ENCODE peak calls at places on chromosomes 13 and 19, in five cellular contexts. Y is CD8-positive, alpha-beta memory T cell; B is heart left ventricle; F is body of pancreas; C is psoas muscle. J is an unnamed sample.

GRCh38 chr19:37867831-37868230 is 38.6 kb downstream of the WDR87 start:
- DNase-seq in B (no peak), F (no peak), C (no peak), Y (no peak), J (no peak)

GRCh38 chr19:2578391-2578826 is 102.5 kb downstream of the GADD45B start:
- DNase-seq in F (no peak), C (peak), B (no peak), Y (no peak), J (peak)

GRCh38 chr13:70994204-70994603 is 872.8 kb downstream of the DACH1 start:
- DNase-seq in C (no peak), F (no peak), Y (no peak), B (no peak), J (no peak)

GRCh38 chr13:28485551-28485950 is 9.4 kb downstream of the FLT1 start:
- DNase-seq in B (no peak), C (no peak), Y (no peak), F (no peak), J (no peak)

GRCh38 chr13:24185591-24186232 is 25.2 kb downstream of the SPATA13 start:
- DNase-seq in F (no peak), C (no peak), B (no peak), Y (no peak), J (no peak)

GRCh38 chr19:17337675-17338439 is 504 bp downstream of the GTPBP3 start:
- DNase-seq in F (no peak), C (no peak), B (no peak), Y (no peak), J (peak)

GRCh38 chr13:104466016-104466415 is 1399.8 kb upstream of the SLC10A2 start:
- DNase-seq in C (no peak), B (no peak), F (no peak), Y (no peak), J (no peak)

GRCh38 chr19:2337329-2337707 is 8.8 kb downstream of the SPPL2B start:
- DNase-seq in Y (no peak), F (peak), C (peak), B (no peak), J (no peak)

GRCh38 chr19:38373907-38374331 is 452 bp upstream of the PSMD8 start:
- DNase-seq in Y (no peak), B (no peak), C (no peak), F (no peak), J (no peak)

GRCh38 chr19:13729859-13730258 is 34.5 kb upstream of the MRI1 start:
- DNase-seq in Y (no peak), F (no peak), C (no peak), B (no peak), J (no peak)

GRCh38 chr13:97976551-97977375 is 23.3 kb downstream of the IPO5 start:
- DNase-seq in Y (no peak), F (peak), B (peak), C (peak), J (peak)

GRCh38 chr13:20188649-20189553 is 3.8 kb downstream of the GJB2 start:
- DNase-seq in C (no peak), F (no peak), B (no peak), Y (no peak), J (peak)

GRCh38 chr13:22040810-22041364 is 370.0 kb downstream of the FGF9 start:
- DNase-seq in B (no peak), C (no peak), Y (peak), F (peak), J (no peak)

GRCh38 chr13:101144808-101145419 is 271.4 kb downstream of the NALCN start:
- DNase-seq in Y (peak), C (no peak), B (no peak), F (no peak), J (no peak)

GRCh38 chr19:23286477-23286876 is 36.3 kb upstream of the ZNF724 start:
- DNase-seq in B (no peak), C (no peak), F (no peak), Y (no peak), J (no peak)

GRCh38 chr13:113002206-113002821 is 33.3 kb downstream of the MCF2L start:
- DNase-seq in F (no peak), Y (no peak), C (no peak), B (no peak), J (no peak)

GRCh38 chr19:17235618-17236413 is 9.8 kb downstream of the OCEL1 start:
- DNase-seq in Y (peak), C (peak), F (peak), B (peak), J (peak)

GRCh38 chr13:110396913-110397379 is 89.9 kb downstream of the COL4A2 start:
- DNase-seq in C (peak), F (peak), Y (no peak), B (peak), J (peak)

GRCh38 chr19:46015080-46015960 is 7.5 kb downstream of the PGLYRP1 start:
- DNase-seq in F (peak), Y (peak), C (peak), B (peak), J (peak)

GRCh38 chr19:49409441-49410029 is 13.7 kb downstream of the PTH2 start:
- DNase-seq in C (no peak), Y (no peak), B (no peak), F (no peak), J (no peak)

GRCh38 chr13:98981596-98982195 is 3.8 kb upstream of the DOCK9 start:
- DNase-seq in F (no peak), C (no peak), B (no peak), Y (no peak), J (no peak)

GRCh38 chr19:16076958-16077611 is 790 bp downstream of the TPM4 start:
- DNase-seq in B (peak), Y (no peak), F (peak), C (peak), J (peak)

GRCh38 chr13:50686547-50686946 is 156.9 kb downstream of the DLEU7 start:
- DNase-seq in Y (no peak), B (no peak), C (no peak), F (no peak), J (no peak)

GRCh38 chr13:99496322-99497142 is 4.7 kb upstream of the TM9SF2 start:
- DNase-seq in C (peak), F (no peak), B (peak), Y (peak), J (peak)

GRCh38 chr19:44142014-44142523 is 715 bp downstream of the ZNF234 start:
- DNase-seq in F (no peak), Y (no peak), B (no peak), C (no peak), J (peak)

GRCh38 chr19:12944064-12944674 is 1.5 kb upstream of the RAD23A start:
- DNase-seq in B (no peak), C (no peak), F (no peak), Y (no peak), J (no peak)

GRCh38 chr13:103354189-103354588 is 288.0 kb upstream of the SLC10A2 start:
- DNase-seq in B (no peak), Y (no peak), F (no peak), C (no peak), J (no peak)

GRCh38 chr19:7775761-7776160 is 12.7 kb downstream of the CLEC4M start:
- DNase-seq in Y (no peak), C (no peak), F (no peak), B (no peak), J (no peak)

GRCh38 chr13:106520205-106521004 is 15.1 kb downstream of the EFNB2 start:
- DNase-seq in Y (no peak), B (no peak), F (no peak), C (no peak), J (no peak)
- H3K27ac ChIP-seq in Y (no peak), B (no peak), F (no peak), C (no peak), J (no peak)

GRCh38 chr13:47287291-47287751 is 390.5 kb upstream of the HTR2A start:
- DNase-seq in C (no peak), Y (no peak), F (no peak), B (no peak), J (no peak)
- H3K27ac ChIP-seq in C (no peak), Y (no peak), F (no peak), B (no peak), J (no peak)

GRCh38 chr19:34364830-34365462 is at the start of gene GPI:
- DNase-seq in Y (peak), B (peak), F (peak), C (peak), J (peak)

GRCh38 chr19:34368338-34368737 is 3.3 kb downstream of the GPI start:
- DNase-seq in B (no peak), C (no peak), F (no peak), Y (no peak), J (no peak)

GRCh38 chr19:34365463-34366401 is 736 bp downstream of the GPI start:
- DNase-seq in Y (no peak), F (peak), C (peak), B (peak), J (peak)

GRCh38 chr19:34367424-34367957 is 2.5 kb downstream of the GPI start:
- DNase-seq in F (no peak), C (peak), Y (no peak), B (no peak), J (no peak)

GRCh38 chr19:34366670-34367423 is 1.9 kb downstream of the GPI start:
- DNase-seq in B (no peak), Y (no peak), F (no peak), C (peak), J (peak)
- H3K27ac ChIP-seq in B (peak), Y (peak), F (no peak), C (peak), J (no peak)

GRCh38 chr19:34171539-34171876 is 796 bp upstream of the LSM14A start:
- DNase-seq in Y (no peak), C (no peak), F (no peak), B (no peak), J (no peak)
- H3K27ac ChIP-seq in Y (peak), C (peak), F (peak), B (peak), J (peak)

GRCh38 chr19:11190501-11190900 is 6.8 kb downstream of the KANK2 start:
- DNase-seq in C (no peak), Y (no peak), F (no peak), B (no peak), J (no peak)
- H3K27ac ChIP-seq in C (peak), Y (no peak), F (no peak), B (peak), J (peak)

GRCh38 chr13:40618581-40619478 is 47.6 kb downstream of the FOXO1 start:
- DNase-seq in Y (no peak), B (no peak), F (no peak), C (peak), J (no peak)

GRCh38 chr13:40617801-40618356 is 48.6 kb downstream of the FOXO1 start:
- DNase-seq in Y (no peak), C (peak), F (no peak), B (no peak), J (no peak)

GRCh38 chr13:40613192-40613818 is 53.1 kb downstream of the FOXO1 start:
- DNase-seq in C (no peak), B (peak), Y (peak), F (peak), J (peak)

GRCh38 chr13:40613954-40614353 is 52.5 kb downstream of the FOXO1 start:
- DNase-seq in F (no peak), C (no peak), Y (no peak), B (no peak), J (no peak)

DNA sequence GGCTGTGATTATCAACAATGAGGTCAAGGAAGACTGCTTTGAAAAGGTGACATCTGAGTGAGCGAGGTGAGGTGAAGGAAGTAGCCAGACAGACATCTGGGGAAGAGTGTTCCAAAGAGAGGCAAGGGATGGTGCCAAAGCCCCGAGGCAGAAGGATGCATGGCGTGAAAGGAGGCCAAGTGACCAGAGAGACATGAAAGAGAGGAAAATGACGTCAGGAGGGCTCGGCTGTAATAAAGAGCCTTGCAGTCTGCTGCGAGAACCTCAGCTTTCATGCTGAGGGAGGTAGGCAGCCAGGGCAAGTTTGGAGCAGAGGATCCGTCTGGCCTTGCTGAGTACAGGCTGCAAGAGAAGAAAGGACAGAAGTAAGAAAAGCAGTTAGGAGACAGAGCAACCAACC is 50.8 kb downstream of the FOXO1 start:
- DNase-seq in B (no peak), Y (no peak), F (no peak), C (no peak), J (no peak)
- H3K27ac ChIP-seq in B (no peak), Y (no peak), F (no peak), C (peak), J (no peak)

GRCh38 chr19:32404213-32404938 is 1.2 kb upstream of the DPY19L3 start:
- DNase-seq in F (no peak), C (no peak), B (no peak), Y (no peak), J (no peak)
- H3K27ac ChIP-seq in F (peak), C (peak), B (peak), Y (peak), J (peak)

DNA sequence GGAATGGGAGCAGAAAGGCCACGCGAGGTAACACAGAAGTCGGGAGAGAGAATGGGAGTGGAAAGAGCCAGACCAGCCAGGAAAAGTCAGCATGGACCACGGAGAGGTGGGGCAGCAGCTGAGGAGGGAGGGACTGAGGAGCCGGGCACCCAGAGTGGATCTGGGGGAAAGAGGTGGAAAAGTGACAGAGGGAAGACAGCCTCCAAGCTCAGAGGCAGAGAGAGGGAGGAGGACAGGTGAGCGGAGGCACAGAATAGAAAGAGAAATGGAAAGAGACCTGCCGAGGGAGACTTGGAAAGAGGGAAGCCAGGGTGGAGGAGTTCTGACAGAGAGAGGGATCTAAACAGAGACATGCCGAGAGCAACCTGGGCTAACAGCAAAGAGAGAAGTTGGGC is 1.6 kb downstream of the GRIK5 start:
- DNase-seq in B (no peak), F (no peak), Y (no peak), C (no peak), J (no peak)
- H3K27ac ChIP-seq in B (no peak), F (no peak), Y (no peak), C (no peak), J (no peak)

GRCh38 chr19:47095707-47096704 is 17.6 kb downstream of the ZC3H4 start:
- DNase-seq in Y (no peak), C (peak), F (peak), B (peak), J (peak)
- H3K27ac ChIP-seq in Y (peak), C (peak), F (peak), B (peak), J (peak)

J was measured in colonic mucosa.